ENCODE peak calls at places on chromosome 18, in six cellular contexts. One of them, this sample, is unnamed. For H3K4me1, the result is how much of the 10 kb centered on the place peaks cover.

GRCh38 chr18:35062408-35062807 is 21.2 kb downstream of the MAPRE2 start:
- DNase-seq in prostate gland: no peak
- DNase-seq in breast epithelium: no peak
- DNase-seq in kidney: no peak
- DNase-seq in psoas muscle: no peak
- DNase-seq in stomach: no peak
- DNase-seq in this sample: no peak

GRCh38 chr18:10912790-10913560 is 236.4 kb downstream of the PIEZO2 start:
- DNase-seq in prostate gland: no peak
- DNase-seq in breast epithelium: no peak
- DNase-seq in kidney: no peak
- DNase-seq in psoas muscle: peak
- DNase-seq in stomach: no peak
- DNase-seq in this sample: no peak

GRCh38 chr18:27824841-27825720 is 351.8 kb downstream of the CDH2 start:
- DNase-seq in prostate gland: no peak
- DNase-seq in breast epithelium: no peak
- DNase-seq in kidney: no peak
- DNase-seq in psoas muscle: no peak
- DNase-seq in stomach: no peak
- DNase-seq in this sample: no peak

GRCh38 chr18:50659091-50660003 is 99.5 kb downstream of the MAPK4 start:
- DNase-seq in prostate gland: no peak
- DNase-seq in breast epithelium: no peak
- DNase-seq in kidney: no peak
- DNase-seq in psoas muscle: no peak
- DNase-seq in stomach: no peak
- DNase-seq in this sample: no peak

GRCh38 chr18:32317651-32318050 is 127.8 kb downstream of the MEP1B start:
- DNase-seq in prostate gland: no peak
- DNase-seq in breast epithelium: no peak
- DNase-seq in kidney: no peak
- DNase-seq in psoas muscle: no peak
- DNase-seq in stomach: no peak
- DNase-seq in this sample: no peak

GRCh38 chr18:36366994-36367839 is 69.7 kb downstream of the FHOD3 start:
- DNase-seq in prostate gland: no peak
- DNase-seq in breast epithelium: no peak
- DNase-seq in kidney: no peak
- DNase-seq in psoas muscle: peak
- DNase-seq in stomach: no peak
- DNase-seq in this sample: no peak

GRCh38 chr18:63319383-63320040 is at the start of gene BCL2:
- DNase-seq in prostate gland: peak
- DNase-seq in breast epithelium: peak
- DNase-seq in kidney: peak
- DNase-seq in psoas muscle: no peak
- DNase-seq in stomach: no peak
- DNase-seq in this sample: no peak

GRCh38 chr18:78006805-78007204 is 757.2 kb downstream of the GALR1 start:
- DNase-seq in prostate gland: no peak
- DNase-seq in breast epithelium: no peak
- DNase-seq in kidney: no peak
- DNase-seq in psoas muscle: no peak
- DNase-seq in stomach: no peak
- DNase-seq in this sample: no peak

GRCh38 chr18:51029694-51030536 is at the start of gene SMAD4:
- DNase-seq in prostate gland: peak
- DNase-seq in breast epithelium: peak
- DNase-seq in kidney: peak
- DNase-seq in psoas muscle: peak
- DNase-seq in stomach: peak
- DNase-seq in this sample: peak

GRCh38 chr18:55510809-55511208 is 77.2 kb downstream of the TCF4 start:
- DNase-seq in prostate gland: no peak
- DNase-seq in breast epithelium: no peak
- DNase-seq in kidney: no peak
- DNase-seq in psoas muscle: no peak
- DNase-seq in stomach: no peak
- DNase-seq in this sample: no peak

DNA sequence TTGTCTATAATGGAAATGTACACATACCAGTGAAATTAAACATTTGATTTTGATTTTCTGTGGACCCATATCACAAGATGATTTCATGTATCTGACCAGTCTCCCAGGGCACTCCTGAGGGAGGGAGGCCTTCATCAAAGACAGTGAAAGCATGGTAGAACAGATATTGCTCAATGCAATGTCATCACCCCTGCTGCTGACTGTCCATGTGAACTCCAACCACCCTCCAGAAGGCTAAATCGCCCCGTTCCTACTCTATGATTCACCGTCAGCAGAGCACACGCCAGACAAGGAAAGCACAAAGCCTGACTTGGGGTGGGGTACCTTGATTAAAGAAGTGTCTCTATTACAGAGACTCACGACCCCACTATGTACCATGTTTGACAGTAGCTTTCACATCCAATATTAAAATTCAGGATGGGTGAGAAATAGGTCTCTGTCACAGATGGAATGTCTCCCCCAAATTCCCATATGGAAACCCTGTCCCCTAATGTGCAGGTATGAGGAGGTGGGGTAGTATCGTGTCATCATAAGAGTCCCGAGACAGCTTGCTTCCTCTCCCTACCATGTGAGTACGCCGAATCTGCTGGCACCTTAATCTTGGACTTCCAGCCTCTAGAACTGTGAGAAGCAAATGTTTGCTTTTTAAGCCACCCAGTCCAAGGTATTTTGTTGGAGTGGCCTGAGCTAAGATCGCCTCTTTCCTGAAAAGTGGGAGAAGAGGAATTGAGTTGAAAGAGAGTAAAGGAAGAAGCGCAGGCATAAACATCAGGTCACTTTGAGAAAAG is 42.4 kb downstream of the CYB5A start:
- DNase-seq in prostate gland: no peak
- DNase-seq in breast epithelium: no peak
- DNase-seq in kidney: no peak
- DNase-seq in psoas muscle: no peak
- DNase-seq in stomach: no peak
- DNase-seq in this sample: no peak
- H3K4me1 ChIP-seq in prostate gland: under half
- H3K4me1 ChIP-seq in breast epithelium: under half
- H3K4me1 ChIP-seq in kidney: under half
- H3K4me1 ChIP-seq in psoas muscle: under half
- H3K4me1 ChIP-seq in stomach: under half
- H3K4me1 ChIP-seq in this sample: under half

GRCh38 chr18:79940814-79941472 is 10.5 kb downstream of the SLC66A2 start:
- DNase-seq in prostate gland: no peak
- DNase-seq in breast epithelium: no peak
- DNase-seq in kidney: peak
- DNase-seq in psoas muscle: no peak
- DNase-seq in stomach: peak
- DNase-seq in this sample: no peak
- H3K4me1 ChIP-seq in prostate gland: under half
- H3K4me1 ChIP-seq in breast epithelium: under half
- H3K4me1 ChIP-seq in kidney: under half
- H3K4me1 ChIP-seq in psoas muscle: under half
- H3K4me1 ChIP-seq in stomach: under half
- H3K4me1 ChIP-seq in this sample: under half

GRCh38 chr18:58862404-58862803 is 2.3 kb upstream of the ZNF532 start:
- DNase-seq in prostate gland: no peak
- DNase-seq in breast epithelium: no peak
- DNase-seq in kidney: no peak
- DNase-seq in psoas muscle: no peak
- DNase-seq in stomach: no peak
- DNase-seq in this sample: no peak
- H3K4me1 ChIP-seq in prostate gland: under half
- H3K4me1 ChIP-seq in breast epithelium: under half
- H3K4me1 ChIP-seq in kidney: under half
- H3K4me1 ChIP-seq in psoas muscle: half or more
- H3K4me1 ChIP-seq in stomach: under half
- H3K4me1 ChIP-seq in this sample: under half

GRCh38 chr18:48947102-48947501 is 3.7 kb downstream of the SMAD7 start:
- DNase-seq in prostate gland: no peak
- DNase-seq in breast epithelium: no peak
- DNase-seq in kidney: no peak
- DNase-seq in psoas muscle: no peak
- DNase-seq in stomach: no peak
- DNase-seq in this sample: no peak
- H3K4me1 ChIP-seq in prostate gland: under half
- H3K4me1 ChIP-seq in breast epithelium: under half
- H3K4me1 ChIP-seq in kidney: under half
- H3K4me1 ChIP-seq in psoas muscle: half or more
- H3K4me1 ChIP-seq in stomach: half or more
- H3K4me1 ChIP-seq in this sample: half or more

DNA sequence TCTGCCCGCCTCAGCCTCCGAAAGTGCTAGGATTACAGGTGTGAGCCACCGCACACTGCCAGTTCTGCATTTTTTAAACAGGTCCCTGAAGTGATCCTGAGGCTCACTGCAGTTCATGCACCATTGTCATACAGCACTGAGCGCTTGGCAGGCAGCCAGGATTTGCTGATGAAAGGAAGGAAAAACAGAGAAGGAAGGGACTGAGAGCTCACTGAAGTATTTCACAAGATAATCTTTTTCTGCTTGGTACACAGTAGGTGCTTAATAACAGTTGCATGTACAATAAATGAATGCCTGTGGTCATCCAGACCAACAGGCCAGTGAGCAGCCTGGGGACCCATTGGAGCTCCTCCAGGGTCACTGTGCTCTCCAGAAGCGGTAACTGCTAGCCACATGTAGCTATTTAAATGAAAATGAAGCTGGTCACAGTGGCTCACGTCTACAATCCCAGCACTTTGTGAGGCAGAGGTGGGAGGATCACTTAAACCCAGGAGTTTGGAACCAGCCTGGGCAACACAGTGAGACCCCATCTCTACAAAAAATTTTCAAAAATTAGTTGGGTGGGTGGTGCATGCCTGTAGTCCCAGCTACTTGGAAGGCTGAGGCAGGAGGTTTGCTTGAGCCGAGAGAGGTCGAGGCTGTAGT is 33.1 kb upstream of the SMAD7 start:
- DNase-seq in prostate gland: no peak
- DNase-seq in breast epithelium: no peak
- DNase-seq in kidney: peak
- DNase-seq in psoas muscle: no peak
- DNase-seq in stomach: peak
- DNase-seq in this sample: no peak
- H3K4me1 ChIP-seq in prostate gland: under half
- H3K4me1 ChIP-seq in breast epithelium: under half
- H3K4me1 ChIP-seq in kidney: under half
- H3K4me1 ChIP-seq in psoas muscle: under half
- H3K4me1 ChIP-seq in stomach: under half
- H3K4me1 ChIP-seq in this sample: under half

GRCh38 chr18:3619746-3620145 is 169.8 kb downstream of the TGIF1 start:
- DNase-seq in prostate gland: no peak
- DNase-seq in breast epithelium: no peak
- DNase-seq in kidney: no peak
- DNase-seq in psoas muscle: no peak
- DNase-seq in stomach: no peak
- DNase-seq in this sample: no peak

GRCh38 chr18:3616142-3616541 is 166.2 kb downstream of the TGIF1 start:
- DNase-seq in prostate gland: no peak
- DNase-seq in breast epithelium: no peak
- DNase-seq in kidney: no peak
- DNase-seq in psoas muscle: no peak
- DNase-seq in stomach: no peak
- DNase-seq in this sample: no peak

GRCh38 chr18:3619222-3619621 is 169.2 kb downstream of the TGIF1 start:
- DNase-seq in prostate gland: no peak
- DNase-seq in breast epithelium: no peak
- DNase-seq in kidney: no peak
- DNase-seq in psoas muscle: no peak
- DNase-seq in stomach: no peak
- DNase-seq in this sample: no peak

GRCh38 chr18:3615374-3615773 is 165.4 kb downstream of the TGIF1 start:
- DNase-seq in prostate gland: no peak
- DNase-seq in breast epithelium: no peak
- DNase-seq in kidney: no peak
- DNase-seq in psoas muscle: no peak
- DNase-seq in stomach: no peak
- DNase-seq in this sample: no peak

DNA sequence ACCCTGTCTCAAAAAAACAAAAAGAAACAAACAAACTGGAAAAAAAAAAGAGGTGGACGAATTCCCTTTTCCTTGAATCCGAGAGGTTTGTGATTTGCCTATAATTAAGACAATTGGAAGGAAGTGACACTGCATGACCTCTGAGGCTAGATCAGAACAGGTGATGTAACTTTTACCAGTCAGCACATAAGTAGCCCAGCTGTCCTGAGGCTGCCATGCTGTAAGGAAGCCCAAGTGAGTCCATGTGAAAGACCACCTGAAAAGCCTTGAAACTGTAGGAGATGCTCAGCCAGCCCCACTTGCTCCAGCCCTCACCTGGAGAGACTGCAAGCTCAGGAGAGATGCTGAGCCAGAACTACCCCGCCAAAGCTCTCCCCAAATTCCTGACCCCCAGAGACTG is 166.8 kb downstream of the TGIF1 start:
- DNase-seq in prostate gland: no peak
- DNase-seq in breast epithelium: no peak
- DNase-seq in kidney: no peak
- DNase-seq in psoas muscle: no peak
- DNase-seq in stomach: no peak
- DNase-seq in this sample: no peak
- H3K4me1 ChIP-seq in prostate gland: under half
- H3K4me1 ChIP-seq in breast epithelium: under half
- H3K4me1 ChIP-seq in kidney: under half
- H3K4me1 ChIP-seq in psoas muscle: under half
- H3K4me1 ChIP-seq in stomach: under half
- H3K4me1 ChIP-seq in this sample: under half

DNA sequence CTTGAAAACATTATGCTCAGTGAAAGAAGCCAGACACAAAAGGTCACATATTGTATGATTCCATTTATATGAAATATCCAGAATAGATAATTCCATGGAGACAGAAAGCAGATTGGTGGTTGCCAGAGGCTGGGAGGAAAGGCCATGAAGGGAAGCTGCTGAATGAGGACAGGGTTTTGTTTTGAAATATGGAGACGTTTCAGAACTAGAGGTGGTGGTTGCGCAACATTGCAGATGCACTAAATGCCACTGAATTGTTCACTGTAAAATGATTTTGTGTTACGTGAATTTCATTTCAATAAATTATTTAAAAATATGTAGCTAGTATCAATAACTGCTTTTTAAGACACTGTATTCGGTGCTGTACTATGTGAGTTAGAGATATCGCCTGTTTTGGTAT is 101.7 kb upstream of the ZNF236 start:
- DNase-seq in prostate gland: no peak
- DNase-seq in breast epithelium: no peak
- DNase-seq in kidney: no peak
- DNase-seq in psoas muscle: no peak
- DNase-seq in stomach: no peak
- DNase-seq in this sample: no peak
- H3K4me1 ChIP-seq in prostate gland: under half
- H3K4me1 ChIP-seq in breast epithelium: under half
- H3K4me1 ChIP-seq in kidney: under half
- H3K4me1 ChIP-seq in psoas muscle: under half
- H3K4me1 ChIP-seq in stomach: under half
- H3K4me1 ChIP-seq in this sample: under half

GRCh38 chr18:57185434-57185833 is 38.5 kb downstream of the BOD1L2 start:
- DNase-seq in prostate gland: no peak
- DNase-seq in breast epithelium: no peak
- DNase-seq in kidney: no peak
- DNase-seq in psoas muscle: no peak
- DNase-seq in stomach: no peak
- DNase-seq in this sample: no peak
- H3K4me1 ChIP-seq in prostate gland: under half
- H3K4me1 ChIP-seq in breast epithelium: under half
- H3K4me1 ChIP-seq in kidney: under half
- H3K4me1 ChIP-seq in psoas muscle: under half
- H3K4me1 ChIP-seq in stomach: under half
- H3K4me1 ChIP-seq in this sample: under half